ENCODE peak calls at places on chromosomes 1 and 21, in five cellular contexts. One of them, this sample, is unnamed.

GRCh38 chr1:76053021-76053420 is 21.5 kb upstream of the ST6GALNAC3 start:
- DNase-seq in HCT116: no peak
- DNase-seq in nephron progenitor cell: no peak
- DNase-seq in GM23338: peak
- DNase-seq in adrenal gland: peak
- DNase-seq in this sample: no peak

GRCh38 chr1:10211805-10212405 is 1.5 kb downstream of the KIF1B start:
- DNase-seq in HCT116: no peak
- DNase-seq in nephron progenitor cell: no peak
- DNase-seq in GM23338: no peak
- DNase-seq in adrenal gland: peak
- DNase-seq in this sample: no peak

GRCh38 chr1:201624741-201625646 is 86.1 kb downstream of the NAV1 start:
- DNase-seq in HCT116: no peak
- DNase-seq in nephron progenitor cell: no peak
- DNase-seq in GM23338: no peak
- DNase-seq in adrenal gland: no peak
- DNase-seq in this sample: no peak

GRCh38 chr1:113937146-113937545 is 8.0 kb downstream of the HIPK1 start:
- DNase-seq in HCT116: no peak
- DNase-seq in nephron progenitor cell: no peak
- DNase-seq in GM23338: no peak
- DNase-seq in adrenal gland: no peak
- DNase-seq in this sample: no peak

GRCh38 chr1:229296541-229296941 is 25.6 kb downstream of the RAB4A start:
- DNase-seq in HCT116: no peak
- DNase-seq in nephron progenitor cell: no peak
- DNase-seq in GM23338: no peak
- DNase-seq in adrenal gland: no peak
- DNase-seq in this sample: no peak

GRCh38 chr1:15020943-15021745 is 132.4 kb upstream of the TMEM51 start:
- DNase-seq in HCT116: no peak
- DNase-seq in nephron progenitor cell: no peak
- DNase-seq in GM23338: no peak
- DNase-seq in adrenal gland: no peak
- DNase-seq in this sample: no peak

GRCh38 chr1:39385067-39385988 is 106.1 kb upstream of the BMP8A start:
- DNase-seq in HCT116: no peak
- DNase-seq in nephron progenitor cell: no peak
- DNase-seq in GM23338: no peak
- DNase-seq in adrenal gland: no peak
- DNase-seq in this sample: no peak

GRCh38 chr1:208358681-208359080 is 114.5 kb upstream of the PLXNA2 start:
- DNase-seq in HCT116: no peak
- DNase-seq in nephron progenitor cell: no peak
- DNase-seq in GM23338: no peak
- DNase-seq in adrenal gland: no peak
- DNase-seq in this sample: no peak

GRCh38 chr21:38147391-38147790 is 109.4 kb upstream of the KCNJ15 start:
- DNase-seq in HCT116: no peak
- DNase-seq in nephron progenitor cell: no peak
- DNase-seq in GM23338: no peak
- DNase-seq in adrenal gland: no peak
- DNase-seq in this sample: no peak

DNA sequence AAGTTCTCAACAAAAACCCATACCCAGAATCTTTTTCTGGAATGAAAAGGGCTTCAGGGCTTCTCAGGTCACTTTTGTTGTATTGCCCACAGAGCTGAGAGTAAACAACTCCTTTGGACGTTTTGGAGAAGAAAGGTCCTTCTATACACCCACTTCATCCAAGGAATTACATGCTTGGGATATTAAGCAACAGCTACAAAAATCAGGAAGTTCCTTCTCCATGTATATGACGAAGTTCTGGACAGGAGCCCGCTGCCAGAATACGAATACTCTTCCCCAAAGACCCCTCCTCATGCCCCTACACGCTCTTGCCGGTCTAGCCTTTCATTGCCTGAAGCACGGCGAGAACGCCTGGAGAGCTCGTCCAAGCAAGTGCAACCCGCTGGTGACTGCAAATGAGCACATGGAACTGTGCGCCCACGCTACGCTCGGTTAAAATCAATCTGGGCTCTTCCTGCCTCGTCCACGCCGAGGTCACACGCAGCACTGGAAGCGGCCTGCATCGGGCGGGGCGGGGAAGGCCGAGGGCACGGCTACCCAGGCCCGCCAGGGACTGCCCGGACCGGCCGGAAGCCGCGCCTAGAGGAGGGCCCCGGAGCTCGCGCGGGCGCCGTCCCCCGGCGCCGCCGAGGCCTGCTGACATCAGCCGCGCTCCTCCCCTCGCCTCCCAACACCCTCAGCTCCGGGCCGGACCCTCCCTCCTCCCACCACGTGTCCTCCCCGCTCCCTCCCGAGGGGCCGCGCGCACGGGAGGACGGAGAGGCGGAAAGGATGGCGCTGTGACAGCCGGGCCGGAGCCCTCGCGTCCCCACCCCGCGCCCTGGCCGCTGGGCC is at the start of gene POGK:
- DNase-seq in HCT116: peak
- DNase-seq in nephron progenitor cell: peak
- DNase-seq in GM23338: peak
- DNase-seq in adrenal gland: peak
- DNase-seq in this sample: peak
- TF ChIP-seq CTCF in HCT116: no peak
- TF ChIP-seq CTCF in nephron progenitor cell: no peak
- TF ChIP-seq CTCF in GM23338: no peak
- TF ChIP-seq CTCF in adrenal gland: peak
- TF ChIP-seq CTCF in this sample: no peak

DNA sequence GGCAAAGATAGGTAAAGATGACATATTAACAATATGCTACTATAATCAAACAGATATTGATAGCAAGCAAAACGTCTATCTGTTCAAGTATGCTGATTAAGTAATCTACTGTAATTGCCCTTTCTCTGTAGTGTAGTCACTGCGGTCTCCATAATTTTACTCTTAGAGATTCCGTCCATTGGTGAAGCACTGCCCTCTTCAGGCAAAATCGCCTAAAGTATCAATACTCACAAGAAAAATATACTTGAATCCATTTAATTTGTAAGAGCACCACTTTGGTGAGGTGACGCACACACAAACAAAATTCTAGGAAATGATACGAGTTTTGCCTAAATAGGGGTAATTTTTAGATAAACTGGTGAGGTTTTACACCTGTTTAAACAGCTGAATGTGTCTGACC is 434.6 kb upstream of the CHRM3 start:
- DNase-seq in HCT116: no peak
- DNase-seq in nephron progenitor cell: peak
- DNase-seq in GM23338: peak
- DNase-seq in adrenal gland: peak
- DNase-seq in this sample: no peak
- TF ChIP-seq CTCF in HCT116: no peak
- TF ChIP-seq CTCF in nephron progenitor cell: peak
- TF ChIP-seq CTCF in GM23338: peak
- TF ChIP-seq CTCF in adrenal gland: peak
- TF ChIP-seq CTCF in this sample: no peak

DNA sequence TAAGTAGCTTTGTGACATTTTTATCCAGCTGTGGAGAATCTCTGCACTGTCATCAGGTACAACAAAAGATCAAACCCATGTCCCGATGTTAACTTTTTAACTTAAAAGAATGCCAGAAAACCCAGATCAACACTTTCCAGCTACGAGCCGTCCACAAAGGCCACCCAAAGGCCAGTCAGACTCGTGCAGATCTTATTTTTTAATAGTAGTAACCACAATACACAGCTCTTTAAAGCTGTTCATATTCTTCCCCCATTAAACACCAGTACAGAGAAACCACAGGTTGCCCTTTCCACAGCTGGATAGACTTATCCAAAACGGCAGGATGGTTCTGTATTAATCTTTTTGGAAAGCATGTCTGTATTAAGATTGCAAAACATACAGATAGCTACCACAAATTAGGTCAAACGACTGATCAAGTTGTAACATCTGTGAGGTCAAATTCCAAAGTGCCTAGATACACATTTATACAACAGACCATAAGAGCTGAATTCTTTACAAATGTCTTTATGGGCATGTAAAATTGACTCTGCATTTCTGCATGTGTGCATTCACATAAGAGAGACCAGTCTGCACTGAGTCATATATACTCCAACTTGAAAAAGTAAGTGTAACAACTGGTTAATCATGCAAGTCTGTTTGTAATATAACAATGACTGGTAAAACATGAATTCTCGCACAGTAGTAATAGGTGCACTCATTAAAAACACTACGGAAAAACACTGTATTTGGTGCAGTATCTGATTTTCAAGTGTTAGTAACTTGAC is 5.1 kb downstream of the IRF2BP2 start:
- DNase-seq in HCT116: no peak
- DNase-seq in nephron progenitor cell: no peak
- DNase-seq in GM23338: no peak
- DNase-seq in adrenal gland: no peak
- DNase-seq in this sample: no peak
- TF ChIP-seq CTCF in HCT116: no peak
- TF ChIP-seq CTCF in nephron progenitor cell: no peak
- TF ChIP-seq CTCF in GM23338: no peak
- TF ChIP-seq CTCF in adrenal gland: no peak
- TF ChIP-seq CTCF in this sample: no peak

GRCh38 chr1:51535006-51535592 is 16.0 kb upstream of the EPS15 start:
- DNase-seq in HCT116: peak
- DNase-seq in nephron progenitor cell: peak
- DNase-seq in GM23338: peak
- DNase-seq in adrenal gland: peak
- DNase-seq in this sample: no peak
- TF ChIP-seq CTCF in HCT116: peak
- TF ChIP-seq CTCF in nephron progenitor cell: no peak
- TF ChIP-seq CTCF in GM23338: peak
- TF ChIP-seq CTCF in adrenal gland: peak
- TF ChIP-seq CTCF in this sample: peak

DNA sequence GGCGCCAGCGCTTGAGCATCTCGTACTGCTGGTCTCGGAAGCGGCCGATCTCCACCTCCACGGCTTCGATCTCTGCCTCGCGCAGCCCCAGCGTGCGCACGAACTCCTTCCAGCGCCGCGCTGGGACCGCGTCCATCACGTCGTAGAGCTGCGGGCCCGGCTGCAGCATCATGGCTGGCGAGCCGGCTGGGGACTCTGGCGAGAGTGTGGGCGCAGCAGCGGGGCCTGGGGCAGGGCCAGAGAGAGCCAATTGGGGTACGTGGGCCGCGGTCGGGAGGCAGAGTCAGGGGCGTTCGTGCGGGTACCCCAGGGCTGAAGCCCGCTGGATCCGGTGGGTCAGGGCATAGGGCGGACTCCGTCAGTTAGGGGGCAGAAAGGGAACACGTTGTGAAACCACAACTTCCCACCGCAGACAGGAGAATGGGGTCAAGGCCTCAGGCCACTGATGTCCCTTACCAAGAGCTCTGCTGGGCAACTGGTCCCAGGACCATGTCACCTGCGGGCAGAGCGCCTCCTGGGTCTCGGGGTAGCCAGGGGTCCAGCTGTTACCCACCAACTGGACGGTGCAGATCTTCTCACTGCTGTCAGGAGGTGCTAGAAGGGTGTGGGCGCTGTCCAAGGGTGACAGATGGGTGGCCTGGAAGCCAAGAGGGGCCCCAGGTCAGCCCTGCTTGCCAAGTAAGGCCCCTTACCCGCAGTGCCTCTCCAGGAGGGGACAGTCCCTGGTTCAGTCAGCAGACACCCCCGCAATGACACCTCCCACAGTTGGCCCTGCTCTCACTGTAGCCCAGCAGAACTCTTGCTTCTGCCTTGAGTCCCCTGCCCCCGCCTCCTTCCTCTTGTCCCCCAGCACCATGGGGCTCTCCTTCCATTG is 4.2 kb downstream of the TNFRSF25 start:
- DNase-seq in HCT116: no peak
- DNase-seq in nephron progenitor cell: no peak
- DNase-seq in GM23338: no peak
- DNase-seq in adrenal gland: no peak
- DNase-seq in this sample: no peak
- TF ChIP-seq CTCF in HCT116: no peak
- TF ChIP-seq CTCF in nephron progenitor cell: no peak
- TF ChIP-seq CTCF in GM23338: no peak
- TF ChIP-seq CTCF in adrenal gland: no peak
- TF ChIP-seq CTCF in this sample: no peak